ENCODE peak calls at places on chromosome 21, in eight cellular contexts. R, Y, E, L, S, H, M and G are unnamed samples. For H3K4me1, the result is how much of the 10 kb centered on the place peaks cover.

GRCh38 chr21:33661146-33661545 is 18.8 kb downstream of the ITSN1 start:
- DNase-seq in S (peak), R (no peak), E (no peak), H (no peak), M (no peak), L (no peak), Y (no peak), G (no peak)

GRCh38 chr21:16007933-16008332 is 278.2 kb downstream of the USP25 start:
- DNase-seq in H (no peak), Y (no peak), E (no peak), R (no peak), S (peak), M (no peak), L (no peak), G (peak)

GRCh38 chr21:31218830-31219608 is 125.0 kb downstream of the TIAM1 start:
- DNase-seq in S (peak), L (no peak), R (peak), M (no peak), H (no peak), E (peak), Y (no peak), G (peak)

GRCh38 chr21:37915941-37916794 is at the start of gene KCNJ6:
- DNase-seq in M (no peak), H (peak), S (peak), L (peak), E (no peak), Y (no peak), R (no peak), G (peak)

GRCh38 chr21:25700741-25701140 is 34.0 kb downstream of the ATP5PF start:
- DNase-seq in Y (no peak), E (no peak), R (no peak), H (no peak), L (no peak), M (no peak), S (no peak), G (no peak)

GRCh38 chr21:21268061-21268471 is 269.9 kb downstream of the NCAM2 start:
- DNase-seq in L (no peak), E (no peak), Y (no peak), H (no peak), R (no peak), M (no peak), S (peak), G (peak)

GRCh38 chr21:41976611-41977010 is 22.8 kb upstream of the C2CD2 start:
- DNase-seq in E (no peak), S (no peak), M (no peak), Y (no peak), R (no peak), L (no peak), H (no peak), G (no peak)

GRCh38 chr21:22200378-22201092 is 1202.3 kb downstream of the NCAM2 start:
- DNase-seq in H (no peak), S (no peak), M (no peak), E (no peak), R (no peak), L (no peak), Y (no peak), G (no peak)

GRCh38 chr21:21612446-21612845 is 614.2 kb downstream of the NCAM2 start:
- DNase-seq in Y (no peak), S (peak), R (no peak), E (no peak), L (no peak), H (no peak), M (no peak), G (peak)

GRCh38 chr21:34935868-34936267 is 113.2 kb downstream of the RUNX1 start:
- DNase-seq in S (no peak), H (no peak), Y (no peak), R (no peak), M (no peak), E (no peak), L (no peak), G (no peak)
- H3K4me1 ChIP-seq in S (under half), H (under half), Y (under half), R (under half), M (under half), E (under half), L (under half), G (under half)

GRCh38 chr21:38989745-38990423 is 184.2 kb downstream of the ETS2 start:
- DNase-seq in E (no peak), R (no peak), Y (no peak), S (peak), L (peak), H (no peak), M (no peak), G (peak)

GRCh38 chr21:38989097-38989744 is 183.5 kb downstream of the ETS2 start:
- DNase-seq in S (no peak), M (no peak), L (no peak), H (no peak), Y (no peak), R (no peak), E (no peak), G (no peak)

GRCh38 chr21:38987551-38988210 is 182.0 kb downstream of the ETS2 start:
- DNase-seq in E (no peak), R (no peak), L (no peak), S (no peak), M (no peak), H (no peak), Y (no peak), G (peak)

GRCh38 chr21:38986460-38987395 is 181.0 kb downstream of the ETS2 start:
- DNase-seq in E (no peak), L (no peak), Y (no peak), M (no peak), S (no peak), R (no peak), H (no peak), G (no peak)

GRCh38 chr21:38988211-38989096 is 182.7 kb downstream of the ETS2 start:
- DNase-seq in H (no peak), M (no peak), Y (no peak), L (no peak), R (no peak), S (no peak), E (no peak), G (peak)
- H3K4me1 ChIP-seq in H (under half), M (under half), Y (under half), L (under half), R (under half), S (under half), E (half or more), G (half or more)

GRCh38 chr21:39568380-39568779 is 44.4 kb upstream of the B3GALT5 start:
- DNase-seq in S (no peak), E (no peak), L (no peak), H (no peak), M (no peak), Y (no peak), R (no peak), G (no peak)
- H3K4me1 ChIP-seq in S (under half), E (under half), L (under half), H (under half), M (under half), Y (under half), R (under half), G (under half)

GRCh38 chr21:44874240-44874496 is 678 bp upstream of the PTTG1IP start:
- DNase-seq in R (no peak), Y (no peak), H (no peak), L (no peak), M (no peak), S (no peak), E (no peak), G (no peak)
- H3K4me1 ChIP-seq in R (under half), Y (under half), H (under half), L (under half), M (half or more), S (under half), E (half or more), G (under half)

GRCh38 chr21:34886554-34887385 is 162.3 kb downstream of the RUNX1 start:
- DNase-seq in S (no peak), M (no peak), H (peak), R (no peak), E (peak), Y (no peak), L (peak), G (peak)
- H3K4me1 ChIP-seq in S (under half), M (under half), H (half or more), R (half or more), E (half or more), Y (under half), L (under half), G (under half)

GRCh38 chr21:36785615-36786014 is 86.7 kb downstream of the SIM2 start:
- DNase-seq in R (no peak), S (peak), E (no peak), H (no peak), L (no peak), Y (no peak), M (no peak), G (no peak)
- H3K4me1 ChIP-seq in R (half or more), S (under half), E (under half), H (under half), L (under half), Y (under half), M (under half), G (under half)